ENCODE peak calls at places on chromosomes 6 and 20, in five cellular contexts. A is upper lobe of right lung, F is fibroblast of lung, N is psoas muscle, Q is cardiac fibroblast. Z is an unnamed sample.

GRCh38 chr20:11373391-11373790 is 544.3 kb upstream of the BTBD3 start:
- DNase-seq in N (peak), Q (no peak), F (peak), A (no peak), Z (no peak)

GRCh38 chr6:53241936-53242335 is 93.3 kb upstream of the GCM1 start:
- DNase-seq in Q (no peak), F (no peak), N (no peak), A (no peak), Z (no peak)

GRCh38 chr6:163564536-163564935 is 150.0 kb downstream of the QKI start:
- DNase-seq in Q (no peak), F (no peak), N (no peak), A (no peak), Z (no peak)

GRCh38 chr6:114364295-114364694 is 21.5 kb upstream of the HS3ST5 start:
- DNase-seq in Q (no peak), A (no peak), F (peak), N (no peak), Z (no peak)

GRCh38 chr20:47576516-47577033 is 74.9 kb downstream of the NCOA3 start:
- DNase-seq in F (peak), N (no peak), Q (peak), A (no peak), Z (peak)

GRCh38 chr6:165737396-165737795 is 74.4 kb upstream of the PDE10A start:
- DNase-seq in A (no peak), F (no peak), Q (no peak), N (no peak), Z (no peak)

GRCh38 chr6:134071876-134072275 is 19.5 kb upstream of the SLC2A12 start:
- DNase-seq in A (no peak), F (no peak), Q (no peak), N (no peak), Z (no peak)

GRCh38 chr6:43936476-43936875 is 166.5 kb downstream of the VEGFA start:
- DNase-seq in A (no peak), N (peak), Q (no peak), F (no peak), Z (no peak)

GRCh38 chr20:25553819-25554296 is 31.5 kb downstream of the NINL start:
- DNase-seq in N (no peak), F (peak), A (no peak), Q (peak), Z (peak)

GRCh38 chr20:14062786-14063185 is 67.5 kb downstream of the MACROD2 start:
- DNase-seq in F (peak), A (no peak), Q (no peak), N (no peak), Z (no peak)

GRCh38 chr6:150233797-150234399 is 91.1 kb downstream of the PPP1R14C start:
- DNase-seq in Q (no peak), F (no peak), A (no peak), N (no peak), Z (no peak)

GRCh38 chr6:25703005-25703404 is 51.0 kb downstream of the SCGN start:
- DNase-seq in Q (no peak), A (no peak), N (no peak), F (no peak), Z (no peak)

GRCh38 chr6:131213501-131213990 is 78.3 kb downstream of the AKAP7 start:
- DNase-seq in F (peak), A (no peak), Q (peak), N (no peak), Z (peak)

GRCh38 chr6:167829513-167829912 is 2.8 kb downstream of the AFDN start:
- DNase-seq in A (no peak), N (no peak), F (peak), Q (no peak), Z (no peak)

GRCh38 chr6:76697585-76697984 is 625.1 kb upstream of the IMPG1 start:
- DNase-seq in Q (peak), A (no peak), N (no peak), F (peak), Z (no peak)

GRCh38 chr20:16158976-16159286 is 414.3 kb downstream of the KIF16B start:
- DNase-seq in A (no peak), Q (no peak), F (no peak), N (no peak), Z (no peak)

GRCh38 chr6:164039954-164040375 is 625.4 kb downstream of the QKI start:
- DNase-seq in Q (peak), F (no peak), N (peak), A (peak), Z (no peak)

GRCh38 chr20:41178495-41178894 is 41.2 kb downstream of the PLCG1 start:
- DNase-seq in N (no peak), A (no peak), Q (no peak), F (no peak), Z (no peak)

GRCh38 chr6:157455731-157456523 is 74.9 kb downstream of the ZDHHC14 start:
- DNase-seq in F (no peak), N (no peak), Q (no peak), A (no peak), Z (no peak)

GRCh38 chr6:21732731-21733130 is 139.2 kb downstream of the SOX4 start:
- DNase-seq in A (no peak), N (no peak), Q (no peak), F (peak), Z (no peak)

GRCh38 chr6:169881976-169882375 is 130.6 kb downstream of the ERMARD start:
- DNase-seq in A (no peak), F (no peak), N (no peak), Q (no peak), Z (no peak)

GRCh38 chr20:63495771-63496403 is 3.0 kb downstream of the EEF1A2 start:
- DNase-seq in Q (peak), F (peak), N (peak), A (peak), Z (no peak)

GRCh38 chr6:32950010-32950409 is 2.9 kb downstream of the HLA-DMA start:
- DNase-seq in N (no peak), A (no peak), Q (no peak), F (no peak), Z (no peak)

GRCh38 chr20:47205577-47206123 is 150.8 kb downstream of the ZMYND8 start:
- DNase-seq in A (peak), Q (peak), F (peak), N (peak), Z (peak)

GRCh38 chr6:105077592-105078463 is 102.0 kb downstream of the POPDC3 start:
- DNase-seq in A (no peak), F (peak), Q (peak), N (no peak), Z (peak)

GRCh38 chr20:41616228-41616627 is 1.9 kb downstream of the CHD6 start:
- DNase-seq in A (no peak), Q (peak), N (no peak), F (no peak), Z (no peak)

DNA sequence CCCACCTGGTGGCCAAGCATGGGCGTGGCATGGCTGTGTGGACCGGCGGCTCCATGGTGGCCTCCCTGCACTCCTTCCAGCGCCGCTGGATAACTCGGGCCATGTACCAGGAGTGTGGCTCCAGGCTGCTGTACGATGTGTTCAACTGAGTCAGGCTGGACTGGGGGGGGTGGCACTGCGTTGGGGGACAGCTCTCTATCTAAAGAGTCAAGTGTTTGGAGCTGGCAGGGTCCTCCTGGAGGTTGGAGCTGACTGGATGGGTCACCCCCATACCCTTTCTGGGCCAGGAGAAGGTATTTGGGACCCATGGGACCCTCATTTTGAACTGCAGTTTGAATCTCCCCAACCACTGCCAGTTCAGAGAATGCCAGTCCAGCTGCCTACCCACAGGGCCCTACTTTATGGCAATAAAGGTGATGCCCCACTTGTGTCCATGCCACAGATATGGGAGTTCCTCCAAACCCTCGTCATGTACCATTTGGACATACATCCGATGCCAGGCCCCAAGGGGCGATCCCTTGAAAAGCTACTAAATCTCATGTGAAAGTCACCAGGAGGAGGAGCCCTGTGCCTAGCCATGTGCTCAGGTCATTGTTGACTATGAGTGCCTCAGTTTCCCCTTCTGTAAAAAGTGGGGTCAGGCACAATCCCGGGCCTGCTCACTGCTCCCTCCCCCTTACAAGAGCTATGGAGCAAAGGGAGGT is 1.5 kb downstream of the ACTL10 start:
- DNase-seq in Q (no peak), F (no peak), A (no peak), N (no peak), Z (no peak)
- H3K4me3 ChIP-seq in Q (peak), F (peak), A (peak), N (peak), Z (peak)

GRCh38 chr6:144063744-144064401 is 31.5 kb downstream of the SF3B5 start:
- DNase-seq in N (peak), A (peak), Q (peak), F (peak), Z (no peak)
- TF ChIP-seq CTCF in N (no peak), A (peak), Q (no peak), F (no peak), Z (peak)

DNA sequence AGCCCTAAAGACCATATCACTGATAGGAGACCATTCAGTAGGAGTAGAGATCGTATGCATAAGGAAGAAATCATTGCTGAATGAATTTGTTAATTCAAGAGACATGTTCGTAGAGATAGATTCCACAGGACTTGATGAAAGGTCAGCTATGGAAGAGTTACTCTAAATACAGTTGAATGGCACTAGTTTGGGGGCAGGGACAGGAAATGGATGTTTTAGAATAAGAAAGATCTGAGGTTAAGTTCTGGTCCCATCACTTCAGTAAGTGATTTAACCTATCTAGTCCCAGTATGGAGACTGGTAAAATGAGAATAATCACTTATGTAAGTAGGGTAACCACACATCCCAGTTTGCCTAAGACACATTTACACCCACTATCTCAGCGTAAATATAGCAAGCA is 2.9 kb upstream of the BFSP1 start:
- DNase-seq in F (no peak), A (no peak), N (no peak), Q (no peak), Z (no peak)
- H3K4me3 ChIP-seq in F (no peak), A (no peak), N (no peak), Q (no peak), Z (no peak)

GRCh38 chr6:117346142-117346930 is 79.4 kb downstream of the ROS1 start:
- DNase-seq in A (no peak), F (peak), Q (peak), N (no peak), Z (no peak)

GRCh38 chr6:117345292-117345610 is 79.9 kb downstream of the VGLL2 start:
- DNase-seq in A (no peak), N (no peak), Q (no peak), F (no peak), Z (no peak)

GRCh38 chr6:117344444-117345291 is 79.3 kb downstream of the VGLL2 start:
- DNase-seq in N (no peak), A (no peak), F (no peak), Q (no peak), Z (no peak)
- TF ChIP-seq CTCF in N (no peak), A (no peak), F (no peak), Q (no peak), Z (no peak)

GRCh38 chr6:27296106-27296783 is 15.8 kb downstream of the POM121L2 start:
- DNase-seq in Q (peak), F (peak), N (no peak), A (no peak), Z (no peak)
- H3K4me3 ChIP-seq in Q (peak), F (peak), N (no peak), A (no peak), Z (peak)

GRCh38 chr20:58647162-58647813 is 3.8 kb upstream of the STX16 start:
- DNase-seq in A (no peak), F (no peak), N (no peak), Q (no peak), Z (no peak)
- TF ChIP-seq CTCF in A (no peak), F (no peak), N (no peak), Q (no peak), Z (no peak)

DNA sequence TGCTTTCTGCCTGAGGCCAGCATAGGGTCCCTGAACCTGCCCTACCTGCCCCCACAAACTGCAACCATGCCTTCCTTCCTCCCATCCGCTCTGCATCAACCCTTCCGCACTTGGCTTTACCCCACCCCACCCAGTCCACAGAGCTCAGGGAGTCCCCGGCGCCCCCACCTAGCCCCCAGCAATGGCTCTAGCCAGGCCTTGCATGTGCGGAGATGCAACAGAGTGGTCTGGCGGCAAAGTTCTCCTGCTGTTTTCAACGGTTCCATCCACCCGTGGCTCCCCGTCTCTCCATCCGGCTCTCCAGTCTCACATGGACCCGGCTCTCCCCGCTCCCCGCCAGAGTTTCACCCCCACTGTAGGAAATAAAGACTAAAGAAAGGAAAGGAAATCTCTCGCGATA is 795 bp downstream of the LRFN2 start:
- DNase-seq in Q (no peak), F (no peak), A (no peak), N (no peak), Z (no peak)
- H3K4me3 ChIP-seq in Q (no peak), F (no peak), A (peak), N (peak), Z (no peak)

DNA sequence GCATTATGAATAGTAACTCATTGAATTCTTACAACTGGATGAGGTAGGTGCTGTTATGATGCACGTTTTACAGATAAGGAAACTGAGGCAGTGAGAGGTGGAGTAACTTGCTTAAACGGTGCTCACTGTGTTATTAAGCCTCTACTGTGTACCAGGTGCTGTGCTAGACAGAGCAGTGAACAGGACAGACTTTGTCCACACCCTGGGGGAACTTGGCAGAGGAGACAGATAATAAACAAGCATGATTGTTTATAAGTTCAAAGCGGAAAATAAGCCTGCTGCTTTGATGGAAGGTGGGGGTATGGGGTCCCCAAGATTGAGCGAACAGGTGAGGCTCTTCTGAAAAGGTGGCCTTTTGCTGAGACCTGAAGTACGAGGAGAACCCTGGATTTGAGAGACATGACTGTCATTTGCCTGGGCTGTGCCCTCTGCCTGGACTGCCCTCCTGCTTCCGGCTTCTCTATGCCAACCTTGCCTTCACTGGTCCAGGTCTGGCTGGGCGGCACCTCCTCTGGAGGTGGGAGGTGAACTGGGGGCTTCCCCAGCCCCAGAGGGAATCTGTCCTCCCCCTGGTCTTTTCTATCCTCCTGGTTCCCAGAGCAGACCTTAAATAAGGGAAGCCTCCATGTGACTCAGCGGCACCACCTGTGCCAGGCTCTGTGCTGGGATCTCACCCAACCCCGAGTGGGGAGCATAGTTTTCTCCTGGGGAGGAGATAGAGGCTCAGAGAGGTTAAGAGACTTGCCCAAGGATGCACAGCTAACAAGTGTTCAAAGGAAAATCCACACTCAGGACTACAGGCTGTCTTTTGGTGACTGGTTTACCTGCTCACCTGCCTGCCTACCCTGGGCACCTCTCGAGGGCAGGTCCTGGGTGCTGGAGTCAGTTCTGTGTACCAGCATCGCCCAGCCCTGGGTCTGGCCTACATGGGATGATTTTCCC is 59.1 kb downstream of the CEBPB start:
- DNase-seq in F (no peak), N (no peak), Q (no peak), A (no peak), Z (no peak)
- TF ChIP-seq CTCF in F (no peak), N (no peak), Q (no peak), A (no peak), Z (no peak)